ENCODE peak calls at places on chromosomes 4 and X, in eight cellular contexts. Q is GM23248, R is brain microvascular endothelial cell, K is AG09319, G is GM04504, W is H9, I is DMS53, O is Peyer's patch. D is an unnamed sample.
A peak's percentile ranks its signal among the peaks of the same experiment; 100 is the strongest.

GRCh38 chr4:26490111-26490979 is at the start of gene CCKAR:
- DNase-seq in R (no peak), G (no peak), O (no peak), W (no peak), K (no peak), I (no peak), Q (no peak), D (no peak)

GRCh38 chr4:47774078-47774477 is 63.8 kb downstream of the CORIN start:
- DNase-seq in O (no peak), W (peak; percentile 38), K (no peak), R (no peak), G (no peak), I (no peak), Q (no peak), D (no peak)

GRCh38 chr4:173381610-173382009 is 10.9 kb downstream of the SAP30 start:
- DNase-seq in K (no peak), Q (peak; percentile 2), R (no peak), G (no peak), W (no peak), O (no peak), I (no peak), D (no peak)

GRCh38 chr4:3073158-3074077 is 920 bp downstream of the HTT-AS start:
- DNase-seq in K (no peak), W (peak; percentile 45), I (peak; percentile 61), G (no peak), Q (no peak), R (no peak), O (no peak), D (peak; percentile 40)

GRCh38 chrX:107684956-107685385 is 56.7 kb downstream of the PRPS1 start:
- DNase-seq in G (no peak), R (peak; percentile 30), I (no peak), Q (no peak), O (peak; percentile 38), K (no peak), W (peak; percentile 78), D (no peak)

GRCh38 chrX:45537936-45538335 is 337.3 kb upstream of the DIPK2B start:
- DNase-seq in R (no peak), W (no peak), G (no peak), K (no peak), O (no peak), I (no peak), Q (no peak), D (no peak)

GRCh38 chrX:11792461-11793421 is 34.7 kb downstream of the MSL3 start:
- DNase-seq in I (peak; percentile 1), K (no peak), O (peak; percentile 46), R (no peak), W (no peak), Q (no peak), G (no peak), D (no peak)

GRCh38 chr4:85717366-85717765 is 242.4 kb downstream of the ARHGAP24 start:
- DNase-seq in I (no peak), K (peak; percentile 18), G (peak; percentile 55), Q (peak; percentile 45), O (no peak), R (no peak), W (no peak), D (no peak)

GRCh38 chr4:56308384-56308783 is 78.9 kb downstream of the AASDH start:
- DNase-seq in Q (no peak), W (no peak), G (no peak), R (no peak), K (no peak), I (no peak), O (no peak), D (no peak)

GRCh38 chrX:139382529-139382928 is 148.0 kb upstream of the F9 start:
- DNase-seq in O (no peak), I (no peak), K (no peak), G (no peak), Q (no peak), R (no peak), W (peak; percentile 55), D (no peak)

GRCh38 chrX:38312436-38312835 is 14.9 kb downstream of the RPGR start:
- DNase-seq in R (peak; percentile 80), W (no peak), G (peak; percentile 67), I (no peak), Q (peak; percentile 83), K (no peak), O (no peak), D (no peak)

GRCh38 chrX:22365460-22365859 is 92.7 kb downstream of the CBLL2 start:
- DNase-seq in Q (peak; percentile 85), R (peak; percentile 80), G (peak; percentile 24), I (no peak), W (no peak), O (no peak), K (peak; percentile 2), D (no peak)

GRCh38 chr4:56976283-56976877 is 1.0 kb downstream of the NOA1 start:
- DNase-seq in O (no peak), K (no peak), Q (peak; percentile 55), W (no peak), R (no peak), G (no peak), I (peak; percentile 59), D (no peak)

GRCh38 chr4:168811793-168812651 is 198.0 kb downstream of the CBR4 start:
- DNase-seq in Q (peak; percentile 79), I (no peak), G (no peak), W (no peak), K (no peak), O (no peak), R (peak; percentile 69), D (no peak)